ENCODE peak calls at places on chromosomes 11 and 22, in ten cellular contexts. Y is IMR-90; P is tibial artery; I is H9; T is AG04450; S is left ventricle myocardium inferior; F is CD8-positive, alpha-beta T cell; M is tibial nerve; G is PC-9; W is A549. C is an unnamed sample.

GRCh38 chr11:21285104-21285503 is 615.7 kb downstream of the NELL1 start:
- DNase-seq in T (no peak), M (no peak), I (no peak), P (no peak), F (no peak), Y (no peak), W (no peak), G (no peak), S (no peak), C (no peak)

GRCh38 chr11:119024430-119025098 is 6.0 kb downstream of the TRAPPC4 start:
- DNase-seq in Y (no peak), F (no peak), I (no peak), P (no peak), S (no peak), T (no peak), W (no peak), G (no peak), M (no peak), C (no peak)

GRCh38 chr11:63945482-63946163 is 6.8 kb downstream of the NAA40 start:
- DNase-seq in Y (peak; percentile 68), T (peak; percentile 27), F (peak; percentile 28), M (peak; percentile 77), W (peak; percentile 75), P (peak; percentile 68), S (peak; percentile 55), I (peak; percentile 73), G (peak; percentile 74), C (peak; percentile 82)

GRCh38 chr11:79047356-79047755 is 393.5 kb downstream of the TENM4 start:
- DNase-seq in W (no peak), P (no peak), G (no peak), Y (no peak), I (no peak), S (no peak), F (no peak), M (no peak), T (no peak), C (no peak)

GRCh38 chr11:72578051-72578450 is 96.2 kb downstream of the PDE2A start:
- DNase-seq in S (no peak), T (no peak), P (no peak), W (no peak), I (no peak), F (no peak), G (no peak), Y (no peak), M (no peak), C (no peak)

GRCh38 chr22:49668402-49668801 is 159.3 kb downstream of the BRD1 start:
- DNase-seq in F (no peak), G (no peak), Y (no peak), M (no peak), T (no peak), W (no peak), S (no peak), I (peak; percentile 16), P (no peak), C (peak; percentile 73)

GRCh38 chr11:72395993-72396392 is 38.3 kb downstream of the CLPB start:
- DNase-seq in M (no peak), W (no peak), Y (no peak), P (no peak), T (no peak), I (no peak), F (no peak), S (no peak), G (no peak), C (no peak)

GRCh38 chr11:68978931-68979591 is 1.7 kb downstream of the MRGPRD start:
- DNase-seq in Y (no peak), T (no peak), G (no peak), P (no peak), M (no peak), F (no peak), S (no peak), I (peak; percentile 23), W (no peak), C (peak; percentile 64)

GRCh38 chr11:1533342-1533725 is 38.7 kb downstream of the DUSP8 start:
- DNase-seq in F (no peak), P (no peak), I (no peak), Y (no peak), G (no peak), M (no peak), T (no peak), W (no peak), S (no peak), C (no peak)

GRCh38 chr11:118059231-118059940 is 17.5 kb upstream of the TMPRSS4 start:
- DNase-seq in S (no peak), W (no peak), Y (no peak), G (no peak), P (no peak), T (no peak), M (no peak), F (no peak), I (no peak), C (no peak)

GRCh38 chr22:20490183-20490940 is 5.2 kb downstream of the KLHL22 start:
- DNase-seq in T (no peak), Y (no peak), W (no peak), P (no peak), S (no peak), F (no peak), M (no peak), G (no peak), I (no peak), C (no peak)

DNA sequence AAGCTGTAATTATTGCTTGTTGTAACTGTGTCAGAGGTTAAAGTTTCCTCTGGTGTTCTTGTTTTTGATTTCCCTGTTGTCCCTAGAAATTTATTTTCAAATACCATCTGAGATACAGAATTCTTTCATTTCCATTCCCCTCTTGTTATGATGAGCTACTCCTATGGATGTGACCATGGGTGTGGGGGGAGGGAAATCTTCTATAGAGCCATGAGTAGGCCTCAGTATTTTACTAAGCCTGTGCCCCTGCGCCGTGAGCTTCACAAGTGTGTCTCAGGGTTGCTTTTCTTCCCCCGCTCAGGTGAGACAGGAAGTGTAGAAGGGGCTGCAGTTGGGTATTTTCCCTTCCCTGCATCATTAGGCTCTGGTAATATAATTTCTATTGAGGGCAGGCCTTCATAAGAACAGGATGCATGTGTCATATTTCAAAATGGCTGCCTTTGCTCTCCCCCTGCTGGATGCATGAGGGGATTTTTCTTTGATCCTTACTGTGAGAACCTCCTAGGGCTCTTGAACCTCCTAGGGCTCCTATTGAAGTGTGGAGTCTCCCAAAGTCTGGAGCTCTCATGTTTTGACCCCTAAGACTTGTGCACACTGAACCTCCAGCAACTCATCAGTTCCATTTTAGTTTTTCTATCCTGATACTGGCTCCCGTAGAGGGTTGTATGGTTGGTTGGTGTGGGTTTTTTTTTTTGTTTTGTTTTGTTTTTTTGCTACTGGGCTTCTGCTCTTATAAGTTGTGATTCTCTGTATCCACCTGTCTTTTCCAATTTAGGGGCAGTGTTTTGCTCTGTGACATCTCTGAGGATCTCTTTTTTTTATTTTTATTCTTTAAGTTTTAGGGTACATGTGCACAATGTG is 658.2 kb downstream of the NTM start:
- DNase-seq in G (no peak), S (peak; percentile 28), M (no peak), I (peak; percentile 56), F (no peak), W (peak; percentile 29), P (no peak), Y (peak; percentile 73), T (no peak), C (no peak)
- H3K27ac ChIP-seq in G (no peak overlapping the region), S (no peak overlapping the region), M (no peak overlapping the region), I (no peak overlapping the region), F (no peak overlapping the region), W (no peak overlapping the region), P (no peak overlapping the region), Y (no peak overlapping the region), T (no peak overlapping the region), C (no peak overlapping the region)

GRCh38 chr11:126132319-126132718 is 69.7 kb upstream of the CDON start:
- DNase-seq in T (no peak), Y (no peak), F (no peak), I (no peak), W (peak; percentile 49), M (peak; percentile 55), S (peak; percentile 53), G (peak; percentile 62), P (no peak), C (peak; percentile 88)
- TF ChIP-seq CTCF in T (no peak), Y (no peak), F (no peak), I (peak; percentile 15), W (no peak), M (no peak), S (peak; percentile 28), G (no peak), P (no peak), C (no peak)

DNA sequence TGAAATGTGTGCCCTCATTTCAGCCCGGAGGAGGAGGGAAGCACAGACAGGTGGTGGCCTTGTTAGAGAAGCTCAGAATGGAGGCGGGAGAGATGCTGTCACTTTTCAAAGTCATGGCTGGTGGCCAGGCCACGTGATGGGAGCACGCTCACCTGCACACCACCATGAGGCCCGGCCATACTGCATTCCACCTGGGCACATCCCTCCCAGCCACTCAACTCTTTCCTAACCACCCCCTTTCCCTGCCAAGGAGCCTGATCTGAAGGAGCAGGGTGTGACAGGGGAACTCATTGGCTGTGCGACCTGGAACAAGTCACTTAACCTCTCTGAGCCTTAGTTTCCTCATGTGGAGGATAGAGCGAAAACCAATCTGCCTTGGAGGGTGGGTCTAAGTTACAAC is 364.5 kb downstream of the CTTN start:
- DNase-seq in S (no peak), P (no peak), I (no peak), F (no peak), T (no peak), W (no peak), M (no peak), G (no peak), Y (no peak), C (no peak)
- H3K9me3 ChIP-seq in S (peaks cover 7% of the 10 kb centered on the region), P (peaks cover 5% of the 10 kb centered on the region), I (no peaks in the 10 kb centered on the region), F (no peaks in the 10 kb centered on the region), T (peaks cover 53% of the 10 kb centered on the region), W (peaks cover 4% of the 10 kb centered on the region), M (no peaks in the 10 kb centered on the region), G (no peaks in the 10 kb centered on the region), Y (peaks cover 2% of the 10 kb centered on the region), C (no peaks in the 10 kb centered on the region)

GRCh38 chr11:10305964-10306918 is 1.4 kb downstream of the ADM start:
- DNase-seq in Y (peak; percentile 32), T (no peak), S (peak; percentile 30), G (no peak), M (no peak), W (peak; percentile 38), I (peak; percentile 61), F (no peak), P (no peak), C (peak; percentile 83)
- H3K27ac ChIP-seq in Y (peak overlapping the region; percentile 90), T (peak overlapping the region; percentile 75), S (peak overlapping the region; percentile 91), G (peak overlapping the region; percentile 98), M (peak overlapping the region; percentile 81), W (peak overlapping the region; percentile 94), I (no peak overlapping the region), F (no peak overlapping the region), P (peak overlapping the region; percentile 72), C (peak overlapping the region; percentile 99)